ENCODE peak calls at places on chromosomes 12 and 14, in five cellular contexts. A is lower lobe of right lung, I is A549, E is mammary epithelial cell, M is upper lobe of right lung. Q is an unnamed sample. For H3K4me1, the result is how much of the 10 kb centered on the place peaks cover.

GRCh38 chr14:29039171-29039570 is 272.6 kb downstream of the FOXG1 start:
- DNase-seq in A (no peak), I (no peak), E (no peak), M (no peak), Q (no peak)

GRCh38 chr12:62249419-62249818 is 10.8 kb upstream of the USP15 start:
- DNase-seq in A (no peak), I (no peak), E (no peak), M (no peak), Q (no peak)

GRCh38 chr12:90512518-90512917 is 442.5 kb downstream of the CCER1 start:
- DNase-seq in A (no peak), I (no peak), E (no peak), M (no peak), Q (no peak)

GRCh38 chr14:64196668-64197411 is 97.3 kb downstream of the ESR2 start:
- DNase-seq in A (peak), I (no peak), E (no peak), M (peak), Q (no peak)

GRCh38 chr14:65239897-65240296 is 137.6 kb upstream of the MAX start:
- DNase-seq in A (no peak), I (no peak), E (no peak), M (no peak), Q (no peak)

GRCh38 chr12:47808049-47808448 is 11.7 kb downstream of the HDAC7 start:
- DNase-seq in A (peak), I (no peak), E (no peak), M (peak), Q (peak)

GRCh38 chr14:22900088-22900799 is 17.2 kb downstream of the REM2 start:
- DNase-seq in A (no peak), I (peak), E (peak), M (no peak), Q (peak)

GRCh38 chr12:93098077-93098476 is 169.0 kb upstream of the EEA1 start:
- DNase-seq in A (peak), I (peak), E (no peak), M (peak), Q (peak)

GRCh38 chr14:28763914-28764848 is 2.4 kb upstream of the FOXG1 start:
- DNase-seq in A (no peak), I (no peak), E (no peak), M (no peak), Q (no peak)

GRCh38 chr12:30959110-30959710 is 32.7 kb downstream of the TSPAN11 start:
- DNase-seq in A (no peak), I (no peak), E (no peak), M (peak), Q (no peak)

GRCh38 chr12:123106640-123107359 is 44.1 kb downstream of the PITPNM2 start:
- DNase-seq in A (peak), I (peak), E (no peak), M (peak), Q (peak)

GRCh38 chr12:90909069-90909676 is 45.8 kb downstream of the CCER1 start:
- DNase-seq in A (no peak), I (peak), E (peak), M (no peak), Q (no peak)

GRCh38 chr12:130066742-130067141 is 95.5 kb upstream of the FZD10 start:
- DNase-seq in A (no peak), I (no peak), E (no peak), M (peak), Q (no peak)

GRCh38 chr14:55701638-55702037 is 121.6 kb downstream of the KTN1 start:
- DNase-seq in A (no peak), I (peak), E (peak), M (no peak), Q (no peak)

GRCh38 chr12:110046451-110047187 is 1.7 kb downstream of the C12orf76 start:
- DNase-seq in A (no peak), I (no peak), E (no peak), M (no peak), Q (no peak)

GRCh38 chr14:20607617-20608016 is 16.4 kb upstream of the RNASE12 start:
- DNase-seq in A (no peak), I (no peak), E (no peak), M (no peak), Q (no peak)

GRCh38 chr12:65335021-65335714 is 56.7 kb downstream of the MSRB3 start:
- DNase-seq in A (no peak), I (peak), E (peak), M (no peak), Q (no peak)

GRCh38 chr14:29028973-29029582 is 262.5 kb downstream of the FOXG1 start:
- DNase-seq in A (no peak), I (peak), E (no peak), M (no peak), Q (no peak)

GRCh38 chr12:49293056-49293956 is 1.6 kb upstream of the PRPH start:
- DNase-seq in A (no peak), I (no peak), E (no peak), M (peak), Q (no peak)

GRCh38 chr12:51245476-51246253 is 7.0 kb downstream of the DAZAP2 start:
- DNase-seq in A (no peak), I (no peak), E (no peak), M (no peak), Q (peak)

GRCh38 chr12:51240971-51241370 is 2.3 kb downstream of the DAZAP2 start:
- DNase-seq in A (no peak), I (no peak), E (peak), M (no peak), Q (no peak)

GRCh38 chr12:51244269-51244668 is 5.6 kb downstream of the DAZAP2 start:
- DNase-seq in A (no peak), I (no peak), E (no peak), M (no peak), Q (no peak)

GRCh38 chr12:51242150-51242549 is 3.5 kb downstream of the DAZAP2 start:
- DNase-seq in A (no peak), I (no peak), E (no peak), M (no peak), Q (no peak)

DNA sequence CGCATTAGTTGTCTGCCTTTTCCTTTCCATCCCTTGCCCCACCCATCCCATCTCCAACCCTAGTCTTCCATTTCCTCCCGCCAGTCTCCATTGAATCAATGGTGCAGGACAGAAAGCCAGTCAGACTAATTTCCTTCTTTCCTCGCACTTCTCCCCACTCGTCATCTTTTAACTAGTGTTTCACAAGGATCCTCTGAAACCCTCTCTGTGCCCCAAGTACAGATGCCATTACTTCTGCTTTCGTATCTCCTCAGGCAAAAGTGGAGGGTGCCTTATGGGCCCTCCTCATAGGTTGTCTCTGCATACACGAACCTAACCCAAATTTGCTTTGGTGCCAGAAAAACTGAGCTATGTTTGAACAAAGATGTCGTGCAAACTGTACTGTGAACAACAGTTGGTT is 4.3 kb downstream of the DAZAP2 start:
- DNase-seq in A (no peak), I (no peak), E (no peak), M (no peak), Q (no peak)
- H3K27ac ChIP-seq in A (no peak), I (no peak), E (no peak), M (no peak), Q (peak)

GRCh38 chr12:107096571-107096970 is 3.2 kb upstream of the CRY1 start:
- DNase-seq in A (no peak), I (no peak), E (no peak), M (no peak), Q (no peak)

GRCh38 chr12:107092669-107093546 is 441 bp downstream of the CRY1 start:
- DNase-seq in A (peak), I (peak), E (no peak), M (peak), Q (no peak)

GRCh38 chr12:107091381-107091780 is 2.0 kb downstream of the CRY1 start:
- DNase-seq in A (no peak), I (peak), E (peak), M (no peak), Q (no peak)

GRCh38 chr12:107091989-107092641 is 1.2 kb downstream of the CRY1 start:
- DNase-seq in A (no peak), I (peak), E (peak), M (no peak), Q (peak)

GRCh38 chr12:107093547-107094448 is at the start of gene CRY1:
- DNase-seq in A (peak), I (peak), E (peak), M (peak), Q (peak)
- H3K4me3 ChIP-seq in A (peak), I (peak), E (peak), M (peak), Q (peak)

DNA sequence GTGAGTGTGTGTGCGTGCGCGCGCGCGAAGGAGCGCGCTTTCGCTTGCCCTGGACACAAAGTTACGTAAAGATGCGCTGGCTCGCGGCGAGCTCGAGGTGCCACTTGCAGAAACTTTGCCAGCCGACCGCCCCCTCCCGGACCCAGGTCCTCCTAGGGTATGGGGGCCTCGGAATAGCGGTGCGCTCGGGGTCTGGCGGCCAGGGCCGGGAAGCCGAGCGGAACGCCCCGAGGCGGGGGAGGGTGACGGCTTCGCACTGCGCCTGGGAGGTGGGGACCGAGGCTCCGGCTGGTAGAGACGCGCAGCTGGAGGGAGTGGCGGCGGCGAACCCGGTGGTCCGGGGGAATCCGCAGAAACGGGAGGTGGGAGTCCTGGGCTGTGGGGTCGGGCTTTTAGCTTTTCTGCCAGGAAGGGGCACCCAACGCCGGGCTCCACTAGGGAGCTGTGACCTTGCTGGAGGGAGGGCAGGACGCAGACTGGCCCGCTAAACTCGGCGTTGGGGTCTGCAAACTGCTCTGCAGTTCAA is 837 bp downstream of the RFX4 start:
- DNase-seq in A (peak), I (peak), E (peak), M (no peak), Q (no peak)
- H3K4me1 ChIP-seq in A (half or more), I (half or more), E (under half), M (under half), Q (under half)

GRCh38 chr14:52067873-52068740 is 752 bp downstream of the NID2 start:
- DNase-seq in A (no peak), I (no peak), E (no peak), M (peak), Q (no peak)
- H3K27ac ChIP-seq in A (peak), I (peak), E (peak), M (peak), Q (no peak)

DNA sequence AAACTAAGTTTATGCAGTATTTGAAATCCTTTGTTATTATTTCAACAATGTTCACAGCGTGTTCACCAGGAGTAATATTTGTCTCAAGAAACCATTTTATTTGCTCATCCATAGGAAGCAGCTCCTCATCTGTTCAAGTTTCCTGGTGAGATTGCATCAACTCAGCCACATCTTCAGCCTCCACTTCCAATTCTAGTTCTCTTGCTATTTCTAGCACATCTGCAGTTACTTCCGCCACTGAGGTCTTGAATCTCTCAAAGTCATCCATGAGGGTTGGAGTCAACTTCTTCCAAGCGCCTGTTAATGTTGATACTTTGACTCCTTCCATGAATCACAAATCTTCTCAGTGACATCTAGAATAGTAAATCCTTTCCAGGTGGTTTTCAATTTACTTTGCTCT is 18.0 kb downstream of the CLEC9A start:
- DNase-seq in A (no peak), I (no peak), E (no peak), M (no peak), Q (no peak)
- H3K4me3 ChIP-seq in A (no peak), I (no peak), E (no peak), M (no peak), Q (no peak)

DNA sequence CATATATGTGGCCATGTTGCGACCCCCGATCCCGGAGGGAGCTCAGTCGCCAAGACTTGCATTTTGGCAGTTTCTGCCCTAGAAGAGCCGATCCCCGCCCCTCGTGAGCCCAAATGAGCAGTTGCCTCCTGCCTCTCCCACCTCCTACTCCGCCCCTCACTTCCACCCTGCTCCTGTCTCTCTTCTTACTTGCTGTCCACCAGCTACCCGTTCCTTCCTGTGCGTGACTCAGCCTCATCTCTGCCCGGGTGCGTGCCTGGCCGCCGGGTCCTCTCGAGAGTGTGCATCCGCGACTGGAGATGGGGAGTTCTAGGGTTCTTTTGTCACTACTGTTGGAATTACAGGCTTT is 585 bp downstream of the GPATCH2L start:
- DNase-seq in A (peak), I (peak), E (peak), M (peak), Q (peak)
- H3K4me1 ChIP-seq in A (under half), I (under half), E (under half), M (under half), Q (under half)

DNA sequence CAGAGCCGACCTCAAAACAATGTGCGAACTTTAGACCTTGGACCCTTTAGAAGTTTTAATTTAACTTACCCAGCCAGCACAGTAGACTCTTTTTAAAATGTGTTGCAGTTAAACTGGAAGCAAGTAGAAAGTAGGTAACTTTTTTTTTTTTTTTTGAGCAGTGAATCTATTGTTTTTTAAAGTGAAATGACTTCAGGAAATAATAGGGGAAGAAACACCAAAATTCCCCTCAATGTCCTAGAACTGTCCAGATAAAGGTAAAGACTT is 1.1 kb upstream of the ATXN2 start:
- DNase-seq in A (no peak), I (no peak), E (no peak), M (no peak), Q (no peak)
- H3K27ac ChIP-seq in A (peak), I (peak), E (peak), M (peak), Q (peak)

GRCh38 chr14:75229923-75230792 is 48.5 kb upstream of the FOS start:
- DNase-seq in A (peak), I (peak), E (peak), M (peak), Q (peak)
- H3K4me3 ChIP-seq in A (no peak), I (no peak), E (no peak), M (no peak), Q (no peak)

GRCh38 chr14:61524211-61524806 is 171.0 kb upstream of the HIF1A start:
- DNase-seq in A (no peak), I (peak), E (peak), M (no peak), Q (no peak)

GRCh38 chr14:61524936-61525292 is 170.4 kb upstream of the HIF1A start:
- DNase-seq in A (no peak), I (no peak), E (no peak), M (no peak), Q (no peak)

GRCh38 chr14:61523751-61524150 is 171.6 kb upstream of the HIF1A start:
- DNase-seq in A (no peak), I (no peak), E (peak), M (no peak), Q (no peak)

GRCh38 chr14:61526405-61527312 is 168.7 kb upstream of the HIF1A start:
- DNase-seq in A (peak), I (no peak), E (peak), M (peak), Q (no peak)

DNA sequence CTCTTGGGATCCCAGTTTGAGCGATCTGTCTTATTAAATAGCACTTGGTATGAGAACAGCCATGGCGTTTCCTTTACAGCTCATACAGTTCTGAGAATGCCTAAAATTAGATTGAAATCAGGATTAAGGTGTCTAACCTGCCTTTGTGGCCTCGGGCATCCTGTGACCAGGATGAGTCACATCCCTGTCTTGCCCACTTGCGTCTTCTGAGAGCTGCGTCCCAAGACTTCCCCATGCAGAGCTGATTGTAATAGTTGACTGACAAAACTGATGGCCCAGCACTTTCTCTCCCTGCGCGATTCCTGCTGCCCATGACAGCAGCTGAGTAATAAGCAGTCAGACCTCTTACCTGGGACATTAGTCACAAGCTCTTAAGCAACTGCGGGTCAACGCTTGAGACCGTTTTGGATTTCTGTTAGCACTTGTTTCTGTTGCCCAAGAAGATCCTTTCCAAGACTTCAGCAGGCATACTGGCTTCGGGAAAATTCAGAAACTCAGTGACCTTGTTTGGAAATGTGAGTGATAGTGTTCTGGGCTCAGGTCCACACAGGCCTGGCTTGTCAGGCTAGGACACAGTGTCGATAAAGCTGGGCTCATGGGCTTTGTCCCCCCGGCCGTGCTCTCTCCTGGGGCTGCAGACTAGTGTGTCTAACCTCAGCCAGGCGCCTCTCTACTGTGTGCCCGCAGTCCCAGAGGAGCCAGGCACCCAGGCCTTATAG is 169.9 kb upstream of the HIF1A start:
- DNase-seq in A (peak), I (peak), E (peak), M (peak), Q (no peak)
- H3K4me1 ChIP-seq in A (half or more), I (half or more), E (half or more), M (half or more), Q (half or more)

GRCh38 chr12:66500094-66500493 is 178.8 kb downstream of the GRIP1 start:
- DNase-seq in A (no peak), I (no peak), E (peak), M (no peak), Q (no peak)
- H3K27ac ChIP-seq in A (no peak), I (no peak), E (peak), M (no peak), Q (no peak)

Q was measured in naive thymus-derived CD4-positive, alpha-beta T cell.